ENCODE peak calls at places on chromosomes 1 and 21, in four cellular contexts. Y is PC-9, J is heart right ventricle, Q is esophagus squamous epithelium. M is an unnamed sample.

GRCh38 chr1:223010552-223011229 is 132.4 kb downstream of the TLR5 start:
- DNase-seq in J (no peak), Q (no peak), Y (no peak), M (no peak)

GRCh38 chr1:205269711-205270110 is 42.0 kb downstream of the TMCC2 start:
- DNase-seq in Y (no peak), Q (no peak), J (no peak), M (no peak)

GRCh38 chr1:22414244-22414751 is 37.4 kb upstream of the ZBTB40 start:
- DNase-seq in Y (peak; percentile 88), Q (no peak), J (no peak), M (no peak)

GRCh38 chr21:20802201-20802600 is 196.0 kb upstream of the NCAM2 start:
- DNase-seq in J (no peak), Q (no peak), Y (no peak), M (no peak)

GRCh38 chr1:206735553-206736031 is 35.0 kb upstream of the IL19 start:
- DNase-seq in J (no peak), Y (no peak), Q (no peak), M (no peak)

GRCh38 chr1:62003777-62004176 is 190.9 kb upstream of the L1TD1 start:
- DNase-seq in J (no peak), Y (no peak), Q (no peak), M (no peak)

GRCh38 chr1:113943028-113943811 is 14.1 kb downstream of the HIPK1 start:
- DNase-seq in J (no peak), Q (no peak), Y (no peak), M (no peak)

GRCh38 chr1:24641646-24642151 is 1.4 kb upstream of the SRRM1 start:
- DNase-seq in Y (no peak), Q (no peak), J (peak; percentile 33), M (no peak)

GRCh38 chr1:223761416-223761815 is 49.1 kb downstream of the CAPN2 start:
- DNase-seq in Y (no peak), J (no peak), Q (no peak), M (no peak)

GRCh38 chr21:37380349-37381323 is 14.1 kb downstream of the DYRK1A start:
- DNase-seq in J (no peak), Q (no peak), Y (no peak), M (no peak)

GRCh38 chr1:65538664-65539063 is 118.2 kb downstream of the LEPR start:
- DNase-seq in Y (no peak), Q (no peak), J (no peak), M (no peak)

DNA sequence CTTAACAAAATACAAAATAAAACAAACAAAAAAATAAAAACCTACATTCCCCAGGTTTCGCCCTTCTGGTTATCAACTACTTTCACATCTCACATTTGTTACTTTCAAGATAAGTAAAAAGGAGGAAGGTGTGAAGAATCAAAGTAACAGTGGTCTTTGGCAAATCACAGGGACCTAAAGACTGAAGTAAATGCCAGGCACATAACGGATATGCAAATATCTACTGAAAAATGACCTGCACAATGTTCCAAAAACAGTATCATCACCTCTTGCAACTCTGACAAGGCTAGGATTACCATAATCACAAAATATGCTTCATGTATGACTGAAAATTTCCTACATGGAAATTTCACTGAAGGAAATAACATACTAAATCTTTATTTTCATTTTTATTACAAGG is 29.3 kb downstream of the COP1 start:
- DNase-seq in J (no peak), Y (no peak), Q (no peak), M (no peak)
- H3K4me3 ChIP-seq in J (no peak overlapping the region), Y (no peak overlapping the region), Q (no peak overlapping the region), M (no peak overlapping the region)

GRCh38 chr1:110067429-110067956 is 3.0 kb downstream of the ALX3 start:
- DNase-seq in Q (no peak), Y (no peak), J (no peak), M (no peak)
- H3K27me3 ChIP-seq in Q (peaks cover 24% of the 10 kb centered on the region), Y (no peaks in the 10 kb centered on the region), J (peaks cover 62% of the 10 kb centered on the region), M (peaks cover 21% of the 10 kb centered on the region)

GRCh38 chr1:242147096-242147976 is 148.4 kb upstream of the MAP1LC3C start:
- DNase-seq in Y (no peak), Q (no peak), J (no peak), M (no peak)
- H3K4me3 ChIP-seq in Y (no peak overlapping the region), Q (no peak overlapping the region), J (peak overlapping the region; percentile 13), M (no peak overlapping the region)

DNA sequence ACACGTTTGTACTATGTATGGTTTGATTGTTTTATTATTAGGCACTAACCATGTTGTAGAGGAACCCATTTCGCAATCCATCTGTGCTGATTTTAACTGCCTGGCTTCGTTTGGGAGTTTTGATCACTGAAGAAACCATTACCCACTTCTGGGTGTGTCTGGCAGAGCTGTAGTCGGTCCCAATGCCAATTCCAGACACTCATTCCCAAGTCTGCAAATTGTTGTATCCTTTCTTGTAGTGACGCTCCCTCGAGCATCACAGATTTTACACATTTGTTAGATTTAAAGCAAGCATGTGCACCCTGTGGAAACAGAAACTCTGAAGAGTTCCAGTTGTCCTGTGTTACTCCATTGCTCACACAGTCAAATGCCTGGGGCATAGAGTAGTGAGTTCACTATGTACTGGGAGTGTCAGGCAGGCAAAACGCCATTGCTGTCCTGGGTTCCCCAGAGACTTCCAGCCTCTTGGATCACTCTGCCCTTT is 31.0 kb upstream of the EFCAB14 start:
- DNase-seq in Y (peak; percentile 40), Q (no peak), J (no peak), M (no peak)
- H3K27me3 ChIP-seq in Y (no peaks in the 10 kb centered on the region), Q (no peaks in the 10 kb centered on the region), J (peaks cover 3% of the 10 kb centered on the region), M (no peaks in the 10 kb centered on the region)

GRCh38 chr1:154178006-154178405 is 13.9 kb downstream of the TPM3 start:
- DNase-seq in Q (no peak), Y (no peak), J (no peak), M (no peak)
- H3K4me3 ChIP-seq in Q (no peak overlapping the region), Y (no peak overlapping the region), J (no peak overlapping the region), M (no peak overlapping the region)

GRCh38 chr1:213989740-213990472 is 2.1 kb downstream of the PROX1 start:
- DNase-seq in J (no peak), Y (no peak), Q (no peak), M (no peak)

GRCh38 chr1:213987422-213987875 is 324 bp upstream of the PROX1 start:
- DNase-seq in Q (no peak), Y (no peak), J (no peak), M (no peak)

GRCh38 chr1:213988639-213989070 is 882 bp downstream of the PROX1 start:
- DNase-seq in Q (no peak), Y (no peak), J (no peak), M (no peak)

GRCh38 chr1:213987876-213988638 is at the start of gene PROX1:
- DNase-seq in Y (no peak), J (peak; percentile 75), Q (no peak), M (peak; percentile 35)

GRCh38 chr1:213989071-213989739 is 1.4 kb downstream of the PROX1 start:
- DNase-seq in J (no peak), Y (no peak), Q (no peak), M (no peak)
- H3K27me3 ChIP-seq in J (peaks cover 32% of the 10 kb centered on the region), Y (no peaks in the 10 kb centered on the region), Q (peaks cover 18% of the 10 kb centered on the region), M (peaks cover 17% of the 10 kb centered on the region)

DNA sequence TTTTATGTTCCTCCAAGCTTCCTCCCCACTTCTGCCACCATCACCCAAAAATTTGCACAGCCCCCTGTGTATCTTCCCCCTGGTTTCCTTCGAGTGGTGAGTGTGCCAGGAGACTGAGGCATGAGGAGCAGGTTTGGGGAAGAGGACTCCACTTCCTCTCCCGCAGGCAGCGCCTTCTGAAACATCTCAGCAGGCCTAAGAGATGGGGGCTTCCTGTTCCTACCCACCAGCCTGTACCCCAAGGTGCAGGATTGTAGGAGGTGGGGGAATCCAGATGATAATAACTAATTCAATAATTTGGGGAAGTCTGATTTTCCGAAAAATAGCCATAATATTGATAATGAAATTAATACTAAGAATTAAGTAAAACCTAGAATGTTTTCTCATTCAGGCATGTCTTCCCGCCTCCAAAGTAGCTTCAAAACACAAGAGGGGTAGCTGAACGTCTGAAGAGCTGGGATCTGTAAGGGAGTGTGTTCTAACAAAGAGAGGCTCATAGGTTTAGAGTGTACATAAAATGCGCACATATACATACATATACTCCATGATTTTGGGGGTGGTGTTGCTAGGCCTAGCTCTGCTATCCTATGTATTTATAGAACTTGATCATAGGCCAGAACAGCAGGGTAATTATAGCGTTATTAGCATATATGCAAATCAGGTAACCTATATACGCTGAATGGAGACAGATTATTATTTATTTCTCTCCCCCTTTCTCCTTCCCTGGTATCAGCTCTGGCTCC is 62.5 kb downstream of the RHBG start:
- DNase-seq in Q (no peak), J (no peak), Y (no peak), M (no peak)
- H3K4me3 ChIP-seq in Q (no peak overlapping the region), J (no peak overlapping the region), Y (no peak overlapping the region), M (no peak overlapping the region)

GRCh38 chr1:46903481-46903880 is 37.8 kb downstream of the CYP4A11 start:
- DNase-seq in J (no peak), Y (peak; percentile 71), Q (no peak), M (no peak)
- H3K27me3 ChIP-seq in J (no peaks in the 10 kb centered on the region), Y (no peaks in the 10 kb centered on the region), Q (no peaks in the 10 kb centered on the region), M (no peaks in the 10 kb centered on the region)

DNA sequence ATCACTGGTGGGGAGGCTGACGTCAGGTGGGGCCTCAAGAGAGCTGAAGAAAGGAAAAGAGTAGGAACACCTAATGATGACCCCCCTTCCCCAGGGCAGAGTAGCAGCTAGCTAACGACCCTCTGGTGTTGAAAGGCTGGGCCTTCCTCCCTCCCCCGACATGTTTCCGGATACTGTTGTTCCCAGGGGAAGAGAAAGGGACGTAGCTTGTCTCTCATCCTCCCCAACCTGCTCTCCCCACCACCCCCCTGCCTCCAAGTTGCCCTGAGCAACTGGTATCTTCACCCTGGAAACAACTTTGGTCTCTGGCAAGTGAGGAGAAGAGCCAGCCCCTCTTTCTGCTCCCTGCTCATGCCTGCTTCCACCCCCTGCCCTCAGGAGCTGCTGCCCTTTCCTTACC is 2.4 kb downstream of the SEMA6C start:
- DNase-seq in Y (no peak), J (no peak), Q (no peak), M (no peak)
- H3K4me3 ChIP-seq in Y (no peak overlapping the region), J (peak overlapping the region; percentile 85), Q (no peak overlapping the region), M (no peak overlapping the region)

DNA sequence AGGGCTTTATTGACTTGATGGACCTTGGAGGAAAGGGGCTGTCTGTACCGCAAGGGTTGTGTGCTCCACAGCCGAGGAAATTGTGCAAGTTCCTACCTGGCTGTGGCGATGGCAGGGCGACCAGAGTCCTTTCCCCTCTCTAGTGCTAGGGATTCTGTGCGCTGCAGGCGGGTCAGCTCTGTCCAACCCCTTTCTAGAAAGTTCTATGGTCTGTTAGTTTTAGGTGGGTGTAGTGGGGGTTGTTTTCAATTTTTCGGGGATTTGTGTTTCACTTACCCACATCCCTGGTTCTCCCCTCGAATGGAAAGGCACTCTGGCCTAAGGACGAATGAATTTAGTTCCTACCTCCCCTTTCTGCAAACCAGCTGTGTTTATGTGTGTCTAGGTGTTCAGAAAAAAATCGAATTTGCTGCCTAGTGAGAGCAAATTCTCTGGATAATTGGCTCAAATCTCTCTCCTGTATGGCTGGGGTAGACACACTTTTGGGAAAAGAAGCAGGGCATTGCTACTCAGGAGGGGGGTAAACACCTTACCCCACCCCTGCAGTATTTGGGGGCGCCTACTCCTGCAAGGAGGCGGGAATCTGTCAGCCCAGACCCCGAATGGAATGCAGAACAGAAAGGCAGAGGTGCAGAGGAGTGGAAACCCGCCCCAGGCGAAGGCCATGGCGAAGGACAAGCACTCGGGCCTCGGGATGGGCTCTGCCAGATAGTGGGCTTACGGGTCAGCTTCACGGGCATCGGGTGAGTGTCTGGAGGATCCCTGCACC is 2.0 kb downstream of the DMBX1 start:
- DNase-seq in Y (no peak), Q (no peak), J (no peak), M (no peak)
- H3K27me3 ChIP-seq in Y (peaks cover 48% of the 10 kb centered on the region), Q (peaks cover 30% of the 10 kb centered on the region), J (peaks cover 98% of the 10 kb centered on the region), M (peaks cover 82% of the 10 kb centered on the region)